ENCODE peak calls at places on chromosomes 11 and 22, in ten cellular contexts. One of them, this sample, is unnamed.

GRCh38 chr22:27382947-27383346 is 418.6 kb downstream of the MN1 start:
- DNase-seq in HT1080: no peak
- DNase-seq in stimulated activated CD8-positive, alpha-beta memory T cell treated with anti-CD3 and anti-CD28 coated beads, Interleukin-15, amount 100 ng/mL, for 1 hour: no peak
- DNase-seq in mucosa of descending colon: no peak
- DNase-seq in stimulated activated CD4-positive, alpha-beta T cell treated with anti-CD3 and anti-CD28 coated beads, Interleukin-1b, Interleukin-23, amount 100 ng/mL, for 4 hours: no peak
- DNase-seq in mesendoderm: no peak
- DNase-seq in GM12891: no peak
- DNase-seq in activated T-cell treated with anti-CD3 and anti-CD28 coated beads for 48 hours: no peak
- DNase-seq in heart right ventricle: no peak
- DNase-seq in left colon: no peak
- DNase-seq in this sample: no peak

GRCh38 chr22:37932401-37932800 is 21.0 kb downstream of the C22orf23 start:
- DNase-seq in HT1080: no peak
- DNase-seq in stimulated activated CD8-positive, alpha-beta memory T cell treated with anti-CD3 and anti-CD28 coated beads, Interleukin-15, amount 100 ng/mL, for 1 hour: no peak
- DNase-seq in mucosa of descending colon: no peak
- DNase-seq in stimulated activated CD4-positive, alpha-beta T cell treated with anti-CD3 and anti-CD28 coated beads, Interleukin-1b, Interleukin-23, amount 100 ng/mL, for 4 hours: no peak
- DNase-seq in mesendoderm: no peak
- DNase-seq in GM12891: no peak
- DNase-seq in activated T-cell treated with anti-CD3 and anti-CD28 coated beads for 48 hours: no peak
- DNase-seq in heart right ventricle: no peak
- DNase-seq in left colon: no peak
- DNase-seq in this sample: no peak

GRCh38 chr22:44311104-44311854 is 1.5 kb downstream of the SHISAL1 start:
- DNase-seq in HT1080: no peak
- DNase-seq in stimulated activated CD8-positive, alpha-beta memory T cell treated with anti-CD3 and anti-CD28 coated beads, Interleukin-15, amount 100 ng/mL, for 1 hour: no peak
- DNase-seq in mucosa of descending colon: peak; percentile 36
- DNase-seq in stimulated activated CD4-positive, alpha-beta T cell treated with anti-CD3 and anti-CD28 coated beads, Interleukin-1b, Interleukin-23, amount 100 ng/mL, for 4 hours: no peak
- DNase-seq in mesendoderm: no peak
- DNase-seq in GM12891: no peak
- DNase-seq in activated T-cell treated with anti-CD3 and anti-CD28 coated beads for 48 hours: no peak
- DNase-seq in heart right ventricle: no peak
- DNase-seq in left colon: no peak
- DNase-seq in this sample: no peak

GRCh38 chr22:27752771-27753170 is 48.8 kb downstream of the MN1 start:
- DNase-seq in HT1080: peak; percentile 37
- DNase-seq in stimulated activated CD8-positive, alpha-beta memory T cell treated with anti-CD3 and anti-CD28 coated beads, Interleukin-15, amount 100 ng/mL, for 1 hour: no peak
- DNase-seq in mucosa of descending colon: no peak
- DNase-seq in stimulated activated CD4-positive, alpha-beta T cell treated with anti-CD3 and anti-CD28 coated beads, Interleukin-1b, Interleukin-23, amount 100 ng/mL, for 4 hours: no peak
- DNase-seq in mesendoderm: no peak
- DNase-seq in GM12891: no peak
- DNase-seq in activated T-cell treated with anti-CD3 and anti-CD28 coated beads for 48 hours: no peak
- DNase-seq in heart right ventricle: peak; percentile 77
- DNase-seq in left colon: no peak
- DNase-seq in this sample: no peak

GRCh38 chr22:24938741-24939341 is 7.7 kb downstream of the LHFPL7 start:
- DNase-seq in HT1080: peak; percentile 38
- DNase-seq in stimulated activated CD8-positive, alpha-beta memory T cell treated with anti-CD3 and anti-CD28 coated beads, Interleukin-15, amount 100 ng/mL, for 1 hour: no peak
- DNase-seq in mucosa of descending colon: no peak
- DNase-seq in stimulated activated CD4-positive, alpha-beta T cell treated with anti-CD3 and anti-CD28 coated beads, Interleukin-1b, Interleukin-23, amount 100 ng/mL, for 4 hours: no peak
- DNase-seq in mesendoderm: peak; percentile 77
- DNase-seq in GM12891: peak; percentile 51
- DNase-seq in activated T-cell treated with anti-CD3 and anti-CD28 coated beads for 48 hours: no peak
- DNase-seq in heart right ventricle: no peak
- DNase-seq in left colon: no peak
- DNase-seq in this sample: peak; percentile 44

GRCh38 chr11:100863080-100863581 is 176.0 kb downstream of the ARHGAP42 start:
- DNase-seq in HT1080: peak; percentile 81
- DNase-seq in stimulated activated CD8-positive, alpha-beta memory T cell treated with anti-CD3 and anti-CD28 coated beads, Interleukin-15, amount 100 ng/mL, for 1 hour: no peak
- DNase-seq in mucosa of descending colon: no peak
- DNase-seq in stimulated activated CD4-positive, alpha-beta T cell treated with anti-CD3 and anti-CD28 coated beads, Interleukin-1b, Interleukin-23, amount 100 ng/mL, for 4 hours: no peak
- DNase-seq in mesendoderm: peak; percentile 64
- DNase-seq in GM12891: no peak
- DNase-seq in activated T-cell treated with anti-CD3 and anti-CD28 coated beads for 48 hours: no peak
- DNase-seq in heart right ventricle: no peak
- DNase-seq in left colon: no peak
- DNase-seq in this sample: peak; percentile 21

GRCh38 chr22:50702261-50702671 is 29.6 kb downstream of the SHANK3 start:
- DNase-seq in HT1080: no peak
- DNase-seq in stimulated activated CD8-positive, alpha-beta memory T cell treated with anti-CD3 and anti-CD28 coated beads, Interleukin-15, amount 100 ng/mL, for 1 hour: no peak
- DNase-seq in mucosa of descending colon: no peak
- DNase-seq in stimulated activated CD4-positive, alpha-beta T cell treated with anti-CD3 and anti-CD28 coated beads, Interleukin-1b, Interleukin-23, amount 100 ng/mL, for 4 hours: no peak
- DNase-seq in mesendoderm: no peak
- DNase-seq in GM12891: no peak
- DNase-seq in activated T-cell treated with anti-CD3 and anti-CD28 coated beads for 48 hours: no peak
- DNase-seq in heart right ventricle: no peak
- DNase-seq in left colon: no peak
- DNase-seq in this sample: no peak

GRCh38 chr11:27481992-27482391 is 9.4 kb upstream of the LGR4 start:
- DNase-seq in HT1080: no peak
- DNase-seq in stimulated activated CD8-positive, alpha-beta memory T cell treated with anti-CD3 and anti-CD28 coated beads, Interleukin-15, amount 100 ng/mL, for 1 hour: no peak
- DNase-seq in mucosa of descending colon: no peak
- DNase-seq in stimulated activated CD4-positive, alpha-beta T cell treated with anti-CD3 and anti-CD28 coated beads, Interleukin-1b, Interleukin-23, amount 100 ng/mL, for 4 hours: no peak
- DNase-seq in mesendoderm: no peak
- DNase-seq in GM12891: no peak
- DNase-seq in activated T-cell treated with anti-CD3 and anti-CD28 coated beads for 48 hours: no peak
- DNase-seq in heart right ventricle: no peak
- DNase-seq in left colon: no peak
- DNase-seq in this sample: no peak

GRCh38 chr22:26781062-26781461 is 123.7 kb downstream of the MIAT start:
- DNase-seq in HT1080: no peak
- DNase-seq in stimulated activated CD8-positive, alpha-beta memory T cell treated with anti-CD3 and anti-CD28 coated beads, Interleukin-15, amount 100 ng/mL, for 1 hour: no peak
- DNase-seq in mucosa of descending colon: no peak
- DNase-seq in stimulated activated CD4-positive, alpha-beta T cell treated with anti-CD3 and anti-CD28 coated beads, Interleukin-1b, Interleukin-23, amount 100 ng/mL, for 4 hours: no peak
- DNase-seq in mesendoderm: no peak
- DNase-seq in GM12891: no peak
- DNase-seq in activated T-cell treated with anti-CD3 and anti-CD28 coated beads for 48 hours: no peak
- DNase-seq in heart right ventricle: no peak
- DNase-seq in left colon: no peak
- DNase-seq in this sample: no peak

GRCh38 chr22:38449776-38450175 is 5.2 kb downstream of the KCNJ4 start:
- DNase-seq in HT1080: no peak
- DNase-seq in stimulated activated CD8-positive, alpha-beta memory T cell treated with anti-CD3 and anti-CD28 coated beads, Interleukin-15, amount 100 ng/mL, for 1 hour: no peak
- DNase-seq in mucosa of descending colon: no peak
- DNase-seq in stimulated activated CD4-positive, alpha-beta T cell treated with anti-CD3 and anti-CD28 coated beads, Interleukin-1b, Interleukin-23, amount 100 ng/mL, for 4 hours: no peak
- DNase-seq in mesendoderm: no peak
- DNase-seq in GM12891: no peak
- DNase-seq in activated T-cell treated with anti-CD3 and anti-CD28 coated beads for 48 hours: no peak
- DNase-seq in heart right ventricle: no peak
- DNase-seq in left colon: no peak
- DNase-seq in this sample: no peak

GRCh38 chr22:39181778-39182177 is 29.3 kb upstream of the CBX7 start:
- DNase-seq in HT1080: no peak
- DNase-seq in stimulated activated CD8-positive, alpha-beta memory T cell treated with anti-CD3 and anti-CD28 coated beads, Interleukin-15, amount 100 ng/mL, for 1 hour: no peak
- DNase-seq in mucosa of descending colon: no peak
- DNase-seq in stimulated activated CD4-positive, alpha-beta T cell treated with anti-CD3 and anti-CD28 coated beads, Interleukin-1b, Interleukin-23, amount 100 ng/mL, for 4 hours: no peak
- DNase-seq in mesendoderm: no peak
- DNase-seq in GM12891: no peak
- DNase-seq in activated T-cell treated with anti-CD3 and anti-CD28 coated beads for 48 hours: no peak
- DNase-seq in heart right ventricle: no peak
- DNase-seq in left colon: no peak
- DNase-seq in this sample: no peak

GRCh38 chr11:86896486-86896885 is 58.7 kb downstream of the FZD4 start:
- DNase-seq in HT1080: no peak
- DNase-seq in stimulated activated CD8-positive, alpha-beta memory T cell treated with anti-CD3 and anti-CD28 coated beads, Interleukin-15, amount 100 ng/mL, for 1 hour: no peak
- DNase-seq in mucosa of descending colon: no peak
- DNase-seq in stimulated activated CD4-positive, alpha-beta T cell treated with anti-CD3 and anti-CD28 coated beads, Interleukin-1b, Interleukin-23, amount 100 ng/mL, for 4 hours: no peak
- DNase-seq in mesendoderm: no peak
- DNase-seq in GM12891: no peak
- DNase-seq in activated T-cell treated with anti-CD3 and anti-CD28 coated beads for 48 hours: no peak
- DNase-seq in heart right ventricle: no peak
- DNase-seq in left colon: no peak
- DNase-seq in this sample: no peak

GRCh38 chr11:27215471-27216267 is 147.3 kb downstream of the CCDC34 start:
- DNase-seq in HT1080: no peak
- DNase-seq in stimulated activated CD8-positive, alpha-beta memory T cell treated with anti-CD3 and anti-CD28 coated beads, Interleukin-15, amount 100 ng/mL, for 1 hour: no peak
- DNase-seq in mucosa of descending colon: no peak
- DNase-seq in stimulated activated CD4-positive, alpha-beta T cell treated with anti-CD3 and anti-CD28 coated beads, Interleukin-1b, Interleukin-23, amount 100 ng/mL, for 4 hours: no peak
- DNase-seq in mesendoderm: peak; percentile 75
- DNase-seq in GM12891: no peak
- DNase-seq in activated T-cell treated with anti-CD3 and anti-CD28 coated beads for 48 hours: no peak
- DNase-seq in heart right ventricle: peak; percentile 49
- DNase-seq in left colon: no peak
- DNase-seq in this sample: no peak

GRCh38 chr22:19710020-19710768 is 4.1 kb upstream of the SEPTIN5 start:
- DNase-seq in HT1080: no peak
- DNase-seq in stimulated activated CD8-positive, alpha-beta memory T cell treated with anti-CD3 and anti-CD28 coated beads, Interleukin-15, amount 100 ng/mL, for 1 hour: no peak
- DNase-seq in mucosa of descending colon: no peak
- DNase-seq in stimulated activated CD4-positive, alpha-beta T cell treated with anti-CD3 and anti-CD28 coated beads, Interleukin-1b, Interleukin-23, amount 100 ng/mL, for 4 hours: no peak
- DNase-seq in mesendoderm: no peak
- DNase-seq in GM12891: no peak
- DNase-seq in activated T-cell treated with anti-CD3 and anti-CD28 coated beads for 48 hours: no peak
- DNase-seq in heart right ventricle: no peak
- DNase-seq in left colon: peak; percentile 1
- DNase-seq in this sample: no peak

GRCh38 chr22:47300698-47301405 is 538.4 kb downstream of the TBC1D22A start:
- DNase-seq in HT1080: no peak
- DNase-seq in stimulated activated CD8-positive, alpha-beta memory T cell treated with anti-CD3 and anti-CD28 coated beads, Interleukin-15, amount 100 ng/mL, for 1 hour: no peak
- DNase-seq in mucosa of descending colon: no peak
- DNase-seq in stimulated activated CD4-positive, alpha-beta T cell treated with anti-CD3 and anti-CD28 coated beads, Interleukin-1b, Interleukin-23, amount 100 ng/mL, for 4 hours: no peak
- DNase-seq in mesendoderm: no peak
- DNase-seq in GM12891: no peak
- DNase-seq in activated T-cell treated with anti-CD3 and anti-CD28 coated beads for 48 hours: no peak
- DNase-seq in heart right ventricle: no peak
- DNase-seq in left colon: no peak
- DNase-seq in this sample: no peak

GRCh38 chr22:43180670-43181069 is 6.3 kb downstream of the TTLL12 start:
- DNase-seq in HT1080: no peak
- DNase-seq in stimulated activated CD8-positive, alpha-beta memory T cell treated with anti-CD3 and anti-CD28 coated beads, Interleukin-15, amount 100 ng/mL, for 1 hour: no peak
- DNase-seq in mucosa of descending colon: peak; percentile 38
- DNase-seq in stimulated activated CD4-positive, alpha-beta T cell treated with anti-CD3 and anti-CD28 coated beads, Interleukin-1b, Interleukin-23, amount 100 ng/mL, for 4 hours: no peak
- DNase-seq in mesendoderm: no peak
- DNase-seq in GM12891: no peak
- DNase-seq in activated T-cell treated with anti-CD3 and anti-CD28 coated beads for 48 hours: no peak
- DNase-seq in heart right ventricle: no peak
- DNase-seq in left colon: no peak
- DNase-seq in this sample: no peak

GRCh38 chr11:62611705-62612365 is 740 bp downstream of the EML3 start:
- DNase-seq in HT1080: peak; percentile 45
- DNase-seq in stimulated activated CD8-positive, alpha-beta memory T cell treated with anti-CD3 and anti-CD28 coated beads, Interleukin-15, amount 100 ng/mL, for 1 hour: no peak
- DNase-seq in mucosa of descending colon: peak; percentile 69
- DNase-seq in stimulated activated CD4-positive, alpha-beta T cell treated with anti-CD3 and anti-CD28 coated beads, Interleukin-1b, Interleukin-23, amount 100 ng/mL, for 4 hours: peak; percentile 48
- DNase-seq in mesendoderm: peak; percentile 59
- DNase-seq in GM12891: peak; percentile 66
- DNase-seq in activated T-cell treated with anti-CD3 and anti-CD28 coated beads for 48 hours: peak; percentile 40
- DNase-seq in heart right ventricle: peak; percentile 49
- DNase-seq in left colon: peak; percentile 59
- DNase-seq in this sample: no peak

GRCh38 chr11:81570669-81571068 is 1163.0 kb downstream of the FAM181B start:
- DNase-seq in HT1080: no peak
- DNase-seq in stimulated activated CD8-positive, alpha-beta memory T cell treated with anti-CD3 and anti-CD28 coated beads, Interleukin-15, amount 100 ng/mL, for 1 hour: no peak
- DNase-seq in mucosa of descending colon: no peak
- DNase-seq in stimulated activated CD4-positive, alpha-beta T cell treated with anti-CD3 and anti-CD28 coated beads, Interleukin-1b, Interleukin-23, amount 100 ng/mL, for 4 hours: no peak
- DNase-seq in mesendoderm: peak; percentile 11
- DNase-seq in GM12891: no peak
- DNase-seq in activated T-cell treated with anti-CD3 and anti-CD28 coated beads for 48 hours: no peak
- DNase-seq in heart right ventricle: no peak
- DNase-seq in left colon: no peak
- DNase-seq in this sample: no peak